ENCODE peak calls at places on chromosomes 4 and X, in eight cellular contexts. Q is heart left ventricle, D is testis, C is stomach, V is left ventricle myocardium inferior, U is left lung, W is ovary, B is GM23248. O is an unnamed sample. For H3K4me1 and H3K27me3, the result is how much of the 10 kb centered on the place peaks cover.

GRCh38 chr4:186260504-186261448 is 5.2 kb upstream of the F11 start:
- DNase-seq in V (no peak), B (no peak), W (no peak), Q (no peak), C (no peak), U (no peak), D (peak), O (no peak)

GRCh38 chr4:74682567-74683359 is 111.6 kb downstream of the BTC start:
- DNase-seq in B (peak), W (no peak), D (peak), Q (no peak), V (no peak), U (peak), C (peak), O (peak)

GRCh38 chrX:41293269-41293668 is 40.7 kb upstream of the DDX3X start:
- DNase-seq in B (no peak), C (no peak), V (no peak), U (no peak), Q (no peak), W (no peak), D (peak), O (no peak)

GRCh38 chrX:48909703-48910102 is 1.7 kb downstream of the SLC35A2 start:
- DNase-seq in D (no peak), B (no peak), W (no peak), V (no peak), Q (no peak), U (no peak), C (no peak), O (no peak)

GRCh38 chrX:133640161-133641015 is 225.1 kb upstream of the GPC4 start:
- DNase-seq in D (no peak), U (no peak), W (no peak), B (no peak), C (no peak), V (no peak), Q (no peak), O (no peak)

GRCh38 chr4:144647095-144647959 is 1.4 kb downstream of the HHIP start:
- DNase-seq in U (no peak), W (no peak), D (peak), B (peak), C (no peak), V (no peak), Q (no peak), O (peak)

GRCh38 chrX:136193771-136194170 is 46.4 kb downstream of the FHL1 start:
- DNase-seq in Q (no peak), D (no peak), V (no peak), U (no peak), B (no peak), W (no peak), C (no peak), O (no peak)

GRCh38 chr4:113869743-113870375 is 108.3 kb upstream of the CAMK2D start:
- DNase-seq in B (peak), W (no peak), D (no peak), V (no peak), U (no peak), C (peak), Q (no peak), O (no peak)

GRCh38 chr4:172232966-172233365 is 419.8 kb downstream of the GALNTL6 start:
- DNase-seq in C (no peak), V (no peak), B (no peak), Q (no peak), W (no peak), U (no peak), D (no peak), O (peak)

GRCh38 chr4:152696764-152697250 is 17.0 kb upstream of the TMEM154 start:
- DNase-seq in W (no peak), C (peak), B (peak), V (no peak), D (no peak), Q (no peak), U (no peak), O (peak)

GRCh38 chrX:147950352-147950751 is 30.8 kb upstream of the FMR1NB start:
- DNase-seq in C (no peak), U (no peak), V (no peak), W (no peak), B (no peak), Q (no peak), D (no peak), O (no peak)

GRCh38 chr4:6769138-6769983 is 13.2 kb upstream of the KIAA0232 start:
- DNase-seq in W (no peak), Q (no peak), V (no peak), C (no peak), B (no peak), U (no peak), D (no peak), O (no peak)

GRCh38 chr4:159006202-159006601 is 96.7 kb upstream of the RAPGEF2 start:
- DNase-seq in D (no peak), W (no peak), B (peak), U (no peak), Q (no peak), C (no peak), V (no peak), O (no peak)

GRCh38 chr4:82372502-82372873 is 1.3 kb downstream of the HNRNPD start:
- DNase-seq in W (peak), D (peak), U (peak), Q (peak), V (no peak), B (peak), C (peak), O (peak)

DNA sequence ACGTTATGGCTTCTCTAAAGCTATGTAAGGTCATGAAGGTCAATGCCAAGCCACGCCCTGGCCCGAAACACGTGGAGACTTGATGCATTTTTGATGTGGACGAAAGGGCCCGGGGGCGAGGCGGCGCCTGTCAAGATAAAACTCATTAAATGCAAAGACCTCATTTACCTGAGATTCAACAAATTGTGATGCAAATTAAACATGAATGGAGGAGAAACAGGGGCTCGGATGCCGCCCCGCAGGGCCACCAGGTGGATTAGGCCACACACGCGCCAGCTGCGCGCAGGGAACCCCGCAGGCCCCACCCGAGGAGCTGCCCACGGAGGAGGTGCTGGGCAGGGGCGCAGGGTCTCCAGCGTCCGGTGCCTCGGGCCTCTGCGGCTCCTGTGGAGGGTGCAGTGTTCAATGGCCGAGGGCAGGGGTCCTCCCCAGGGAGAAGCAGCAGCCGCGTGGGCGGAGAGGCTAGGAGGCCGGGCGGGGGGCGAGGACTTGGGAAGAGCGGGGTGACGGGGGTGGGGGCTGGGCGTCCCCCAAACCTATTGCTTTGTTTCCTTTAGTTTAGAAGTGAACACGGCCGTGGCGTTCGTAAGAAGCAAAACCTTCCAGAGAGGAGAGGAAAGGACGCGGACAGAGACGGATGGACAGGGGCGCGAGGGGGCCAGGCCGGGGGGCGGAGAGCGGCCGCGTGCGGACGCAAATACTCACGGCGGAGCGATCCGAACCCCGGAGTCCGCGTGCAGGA is 40.4 kb downstream of the CPLX1 start:
- DNase-seq in Q (no peak), W (no peak), D (no peak), C (no peak), V (no peak), U (no peak), B (peak), O (no peak)
- H3K4me3 ChIP-seq in Q (peak), W (peak), D (peak), C (peak), V (peak), U (peak), B (peak), O (no peak)

GRCh38 chr4:4857809-4858508 is 1.5 kb upstream of the MSX1 start:
- DNase-seq in D (no peak), W (no peak), Q (no peak), V (no peak), C (no peak), U (peak), B (no peak), O (no peak)
- H3K4me1 ChIP-seq in D (under half), W (under half), Q (under half), V (half or more), C (half or more), U (under half), B (under half), O (under half)

DNA sequence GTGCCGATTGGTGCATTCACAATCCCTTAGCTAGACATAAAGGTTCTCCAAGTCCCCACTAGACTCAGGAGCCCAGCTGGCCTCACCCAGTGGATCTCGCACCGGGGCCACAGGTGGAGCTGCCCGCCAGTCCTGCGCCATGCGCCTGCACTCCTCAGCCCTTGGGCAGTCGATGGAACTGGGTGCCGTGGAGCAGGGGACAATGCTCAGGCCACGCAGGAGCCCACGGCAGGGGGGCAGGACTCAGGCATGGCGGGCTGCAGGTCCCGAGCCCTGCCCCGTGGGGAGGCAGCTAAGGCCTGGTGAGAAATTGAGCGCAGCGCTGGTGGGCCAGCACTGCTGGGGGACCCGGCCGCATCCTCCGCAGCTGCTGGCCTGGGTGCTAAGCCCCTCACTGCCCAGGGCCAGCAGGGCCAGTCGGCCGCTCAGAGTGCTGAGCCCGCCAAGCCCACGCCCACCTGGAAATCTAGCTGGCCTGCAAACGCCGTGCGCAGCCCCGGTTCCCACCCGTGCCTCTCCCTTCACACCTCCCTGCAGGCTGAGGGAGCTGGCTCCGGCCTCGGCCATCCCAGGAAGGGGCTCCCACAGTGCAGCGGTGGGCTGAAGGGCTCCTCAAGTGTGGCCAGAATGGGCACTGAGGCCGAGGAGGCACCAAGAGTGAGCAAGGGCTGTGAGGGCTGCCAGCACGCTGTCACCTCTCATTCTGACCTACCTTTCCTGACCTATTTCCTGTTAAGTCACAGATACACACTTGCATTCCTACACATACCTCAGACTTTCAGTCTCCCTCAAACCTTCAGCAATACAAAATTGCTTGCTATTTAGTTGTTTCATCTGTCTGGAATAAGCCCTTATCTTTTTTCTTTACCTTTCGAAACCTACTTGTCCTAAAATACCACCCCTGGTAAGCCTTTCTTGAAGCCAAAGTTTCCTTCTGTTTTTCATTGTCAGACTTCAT is 20.7 kb downstream of the UBE2K start:
- DNase-seq in V (no peak), C (no peak), Q (no peak), D (no peak), U (no peak), W (no peak), B (no peak), O (no peak)
- H3K27me3 ChIP-seq in V (under half), C (under half), Q (under half), D (under half), U (under half), W (under half), B (under half), O (under half)

GRCh38 chr4:26475716-26476115 is 14.6 kb downstream of the CCKAR start:
- DNase-seq in W (no peak), V (no peak), Q (no peak), B (no peak), D (no peak), U (no peak), C (no peak), O (no peak)

GRCh38 chr4:26474551-26474950 is 15.7 kb downstream of the CCKAR start:
- DNase-seq in D (no peak), U (no peak), Q (no peak), V (no peak), C (no peak), B (no peak), W (no peak), O (peak)

GRCh38 chr4:26473893-26474292 is 16.4 kb downstream of the CCKAR start:
- DNase-seq in V (no peak), Q (no peak), W (no peak), U (no peak), D (no peak), C (no peak), B (no peak), O (no peak)

GRCh38 chr4:26476545-26476944 is 13.7 kb downstream of the CCKAR start:
- DNase-seq in W (no peak), Q (no peak), D (no peak), B (no peak), V (no peak), U (no peak), C (no peak), O (no peak)

GRCh38 chr4:26478330-26478729 is 12.0 kb downstream of the CCKAR start:
- DNase-seq in D (no peak), C (no peak), B (no peak), V (no peak), W (no peak), U (no peak), Q (no peak), O (no peak)
- H3K4me3 ChIP-seq in D (no peak), C (no peak), B (no peak), V (no peak), W (no peak), U (no peak), Q (no peak), O (no peak)

DNA sequence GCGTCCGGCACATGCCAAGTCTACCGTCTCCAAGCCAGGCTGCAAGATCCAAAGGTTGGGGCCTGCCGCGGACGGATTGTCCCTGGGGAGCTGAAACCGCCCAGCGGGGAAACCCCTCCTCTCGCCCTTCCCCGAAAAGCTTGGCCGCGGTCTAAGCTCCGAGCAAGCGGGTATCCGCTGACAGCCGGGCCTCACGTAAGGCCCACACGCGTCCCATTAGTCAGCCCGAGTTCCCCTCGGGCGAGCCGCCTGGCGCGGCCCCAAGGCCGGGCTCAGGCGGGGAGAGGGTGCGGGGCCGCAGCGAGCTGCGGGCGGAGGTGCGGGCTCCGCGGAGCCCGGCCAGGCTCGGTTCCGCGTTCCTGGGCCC is 6.9 kb upstream of the BCOR start:
- DNase-seq in C (peak), B (peak), V (peak), U (peak), Q (peak), D (no peak), W (peak), O (peak)
- H3K4me1 ChIP-seq in C (under half), B (under half), V (under half), U (under half), Q (under half), D (under half), W (under half), O (under half)

GRCh38 chrX:635428-636192 is 5.0 kb downstream of the SHOX start:
- DNase-seq in W (no peak), B (no peak), Q (no peak), V (no peak), U (no peak), C (no peak), D (no peak), O (no peak)
- H3K27me3 ChIP-seq in W (under half), B (under half), Q (half or more), V (half or more), U (half or more), C (half or more), D (under half), O (under half)

DNA sequence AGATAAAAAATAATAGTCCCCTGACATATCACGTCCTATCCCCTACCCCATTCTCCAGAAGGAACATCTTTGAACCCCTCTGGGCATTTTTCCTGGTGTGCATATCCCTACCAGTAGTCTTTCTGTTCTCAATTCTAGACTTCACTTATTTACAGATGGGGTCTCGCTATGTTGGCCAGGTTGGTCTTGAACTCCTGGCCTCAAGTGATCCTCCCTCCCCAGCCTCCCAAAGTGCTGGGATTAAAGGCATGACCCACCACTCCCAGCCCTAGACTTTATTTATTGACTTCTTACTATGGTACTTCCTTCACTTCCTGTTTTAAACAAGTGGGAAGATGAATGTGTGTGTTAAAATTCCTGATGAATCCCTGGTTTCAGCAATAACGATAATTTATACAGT is 612 bp upstream of the RRAGB start:
- DNase-seq in W (no peak), B (no peak), Q (no peak), U (no peak), C (no peak), V (no peak), D (no peak), O (no peak)
- H3K4me3 ChIP-seq in W (peak), B (peak), Q (peak), U (no peak), C (peak), V (peak), D (peak), O (peak)

O was measured in SJCRH30.